ENCODE peak calls at places on chromosomes 1 and 21, in four cellular contexts. J is stimulated activated CD4-positive, alpha-beta T cell treated with anti-CD3 and anti-CD28 coated beads, Interleukin-2, amount 100 ng/mL, for 48 hours; H is IMR-90; Q is KBM-7. L is an unnamed sample.
A peak's percentile ranks its signal among the peaks of the same experiment; 100 is the strongest.

GRCh38 chr1:53959664-53960250 is 13.6 kb downstream of the LRRC42 start:
- DNase-seq in Q (peak; percentile 62), H (no peak), J (no peak), L (no peak)

GRCh38 chr21:41322496-41323382 is 6.1 kb downstream of the FAM3B start:
- DNase-seq in H (no peak), Q (no peak), J (no peak), L (no peak)

GRCh38 chr1:201252833-201253810 is 30.2 kb upstream of the PKP1 start:
- DNase-seq in Q (no peak), J (no peak), H (no peak), L (no peak)

GRCh38 chr1:83769594-83770321 is 229.2 kb downstream of the TTLL7 start:
- DNase-seq in J (no peak), Q (no peak), H (no peak), L (no peak)

GRCh38 chr1:92790867-92791266 is 6.0 kb upstream of the EVI5 start:
- DNase-seq in Q (no peak), H (no peak), J (no peak), L (no peak)

GRCh38 chr21:31733521-31734149 is 1.7 kb upstream of the SCAF4 start:
- DNase-seq in J (no peak), Q (no peak), H (peak; percentile 7), L (no peak)

GRCh38 chr1:176379626-176380339 is 83.2 kb upstream of the PAPPA2 start:
- DNase-seq in H (no peak), Q (no peak), J (no peak), L (peak; percentile 1)

GRCh38 chr1:226589008-226589733 is 40.6 kb downstream of the STUM start:
- DNase-seq in Q (no peak), H (no peak), J (no peak), L (peak; percentile 5)

GRCh38 chr1:159443063-159443750 is 3.7 kb downstream of the OR10J1 start:
- DNase-seq in Q (no peak), J (no peak), H (no peak), L (no peak)

GRCh38 chr1:87403047-87403820 is 74.6 kb downstream of the LMO4 start:
- DNase-seq in H (no peak), J (no peak), Q (no peak), L (no peak)